ENCODE peak calls at places on chromosome 10, in seven cellular contexts. One of them, this sample, is unnamed.

GRCh38 chr10:48363617-48364355 is 57.3 kb downstream of the MAPK8 start:
- DNase-seq in T-helper 1 cell: no peak
- DNase-seq in memory B cell: no peak
- DNase-seq in stimulated activated CD4-positive, alpha-beta T cell treated with anti-CD3 and anti-CD28 coated beads, Interleukin-2, amount 100 ng/mL, for 48 hours: peak; percentile 6
- DNase-seq in IMR-90: peak; percentile 80
- DNase-seq in GDM1: peak; percentile 49
- DNase-seq in tibial artery: no peak
- DNase-seq in this sample: peak; percentile 87

GRCh38 chr10:88933584-88933983 is 19.0 kb downstream of the ACTA2 start:
- DNase-seq in T-helper 1 cell: no peak
- DNase-seq in memory B cell: no peak
- DNase-seq in stimulated activated CD4-positive, alpha-beta T cell treated with anti-CD3 and anti-CD28 coated beads, Interleukin-2, amount 100 ng/mL, for 48 hours: no peak
- DNase-seq in IMR-90: no peak
- DNase-seq in GDM1: no peak
- DNase-seq in tibial artery: no peak
- DNase-seq in this sample: no peak

GRCh38 chr10:132961864-132962622 is 19.7 kb upstream of the CFAP46 start:
- DNase-seq in T-helper 1 cell: peak; percentile 40
- DNase-seq in memory B cell: peak; percentile 46
- DNase-seq in stimulated activated CD4-positive, alpha-beta T cell treated with anti-CD3 and anti-CD28 coated beads, Interleukin-2, amount 100 ng/mL, for 48 hours: peak; percentile 67
- DNase-seq in IMR-90: peak; percentile 67
- DNase-seq in GDM1: no peak
- DNase-seq in tibial artery: peak; percentile 66
- DNase-seq in this sample: peak; percentile 79

GRCh38 chr10:68095176-68095575 is 14.1 kb upstream of the MYPN start:
- DNase-seq in T-helper 1 cell: no peak
- DNase-seq in memory B cell: no peak
- DNase-seq in stimulated activated CD4-positive, alpha-beta T cell treated with anti-CD3 and anti-CD28 coated beads, Interleukin-2, amount 100 ng/mL, for 48 hours: no peak
- DNase-seq in IMR-90: peak; percentile 78
- DNase-seq in GDM1: no peak
- DNase-seq in tibial artery: no peak
- DNase-seq in this sample: peak; percentile 76

GRCh38 chr10:71433983-71434744 is 37.4 kb downstream of the CDH23 start:
- DNase-seq in T-helper 1 cell: no peak
- DNase-seq in memory B cell: no peak
- DNase-seq in stimulated activated CD4-positive, alpha-beta T cell treated with anti-CD3 and anti-CD28 coated beads, Interleukin-2, amount 100 ng/mL, for 48 hours: no peak
- DNase-seq in IMR-90: no peak
- DNase-seq in GDM1: no peak
- DNase-seq in tibial artery: no peak
- DNase-seq in this sample: no peak

GRCh38 chr10:89235073-89235798 is 16.3 kb downstream of the LIPA start:
- DNase-seq in T-helper 1 cell: no peak
- DNase-seq in memory B cell: no peak
- DNase-seq in stimulated activated CD4-positive, alpha-beta T cell treated with anti-CD3 and anti-CD28 coated beads, Interleukin-2, amount 100 ng/mL, for 48 hours: no peak
- DNase-seq in IMR-90: no peak
- DNase-seq in GDM1: no peak
- DNase-seq in tibial artery: peak; percentile 83
- DNase-seq in this sample: no peak

GRCh38 chr10:77943086-77943901 is 16.7 kb upstream of the DLG5 start:
- DNase-seq in T-helper 1 cell: no peak
- DNase-seq in memory B cell: no peak
- DNase-seq in stimulated activated CD4-positive, alpha-beta T cell treated with anti-CD3 and anti-CD28 coated beads, Interleukin-2, amount 100 ng/mL, for 48 hours: no peak
- DNase-seq in IMR-90: peak; percentile 73
- DNase-seq in GDM1: no peak
- DNase-seq in tibial artery: no peak
- DNase-seq in this sample: peak; percentile 76

GRCh38 chr10:52779541-52780390 is 7.2 kb upstream of the MBL2 start:
- DNase-seq in T-helper 1 cell: no peak
- DNase-seq in memory B cell: peak; percentile 28
- DNase-seq in stimulated activated CD4-positive, alpha-beta T cell treated with anti-CD3 and anti-CD28 coated beads, Interleukin-2, amount 100 ng/mL, for 48 hours: peak; percentile 42
- DNase-seq in IMR-90: peak; percentile 53
- DNase-seq in GDM1: peak; percentile 48
- DNase-seq in tibial artery: peak; percentile 66
- DNase-seq in this sample: peak; percentile 76

GRCh38 chr10:87752571-87752970 is 65.5 kb downstream of the ATAD1 start:
- DNase-seq in T-helper 1 cell: no peak
- DNase-seq in memory B cell: no peak
- DNase-seq in stimulated activated CD4-positive, alpha-beta T cell treated with anti-CD3 and anti-CD28 coated beads, Interleukin-2, amount 100 ng/mL, for 48 hours: no peak
- DNase-seq in IMR-90: peak; percentile 80
- DNase-seq in GDM1: no peak
- DNase-seq in tibial artery: no peak
- DNase-seq in this sample: peak; percentile 41

GRCh38 chr10:11602919-11603523 is 8.4 kb downstream of the USP6NL start:
- DNase-seq in T-helper 1 cell: no peak
- DNase-seq in memory B cell: no peak
- DNase-seq in stimulated activated CD4-positive, alpha-beta T cell treated with anti-CD3 and anti-CD28 coated beads, Interleukin-2, amount 100 ng/mL, for 48 hours: no peak
- DNase-seq in IMR-90: peak; percentile 60
- DNase-seq in GDM1: no peak
- DNase-seq in tibial artery: no peak
- DNase-seq in this sample: no peak

GRCh38 chr10:105956550-105956949 is 1208.0 kb downstream of the SORCS1 start:
- DNase-seq in T-helper 1 cell: no peak
- DNase-seq in memory B cell: no peak
- DNase-seq in stimulated activated CD4-positive, alpha-beta T cell treated with anti-CD3 and anti-CD28 coated beads, Interleukin-2, amount 100 ng/mL, for 48 hours: no peak
- DNase-seq in IMR-90: no peak
- DNase-seq in GDM1: no peak
- DNase-seq in tibial artery: no peak
- DNase-seq in this sample: no peak

GRCh38 chr10:120850911-120851865 is at the start of gene WDR11:
- DNase-seq in T-helper 1 cell: peak; percentile 33
- DNase-seq in memory B cell: peak; percentile 78
- DNase-seq in stimulated activated CD4-positive, alpha-beta T cell treated with anti-CD3 and anti-CD28 coated beads, Interleukin-2, amount 100 ng/mL, for 48 hours: peak; percentile 73
- DNase-seq in IMR-90: peak; percentile 90
- DNase-seq in GDM1: peak; percentile 79
- DNase-seq in tibial artery: peak; percentile 91
- DNase-seq in this sample: peak; percentile 95

GRCh38 chr10:100167521-100168312 is 18.1 kb downstream of the ERLIN1 start:
- DNase-seq in T-helper 1 cell: no peak
- DNase-seq in memory B cell: no peak
- DNase-seq in stimulated activated CD4-positive, alpha-beta T cell treated with anti-CD3 and anti-CD28 coated beads, Interleukin-2, amount 100 ng/mL, for 48 hours: no peak
- DNase-seq in IMR-90: no peak
- DNase-seq in GDM1: no peak
- DNase-seq in tibial artery: no peak
- DNase-seq in this sample: no peak

GRCh38 chr10:93746844-93747284 is 10.9 kb upstream of the LGI1 start:
- DNase-seq in T-helper 1 cell: no peak
- DNase-seq in memory B cell: no peak
- DNase-seq in stimulated activated CD4-positive, alpha-beta T cell treated with anti-CD3 and anti-CD28 coated beads, Interleukin-2, amount 100 ng/mL, for 48 hours: no peak
- DNase-seq in IMR-90: peak; percentile 89
- DNase-seq in GDM1: no peak
- DNase-seq in tibial artery: no peak
- DNase-seq in this sample: peak; percentile 87

GRCh38 chr10:58475322-58476277 is 37.1 kb upstream of the BICC1 start:
- DNase-seq in T-helper 1 cell: no peak
- DNase-seq in memory B cell: no peak
- DNase-seq in stimulated activated CD4-positive, alpha-beta T cell treated with anti-CD3 and anti-CD28 coated beads, Interleukin-2, amount 100 ng/mL, for 48 hours: no peak
- DNase-seq in IMR-90: peak; percentile 67
- DNase-seq in GDM1: no peak
- DNase-seq in tibial artery: no peak
- DNase-seq in this sample: peak; percentile 86

GRCh38 chr10:14074062-14074884 is 256.5 kb downstream of the FRMD4A start:
- DNase-seq in T-helper 1 cell: no peak
- DNase-seq in memory B cell: no peak
- DNase-seq in stimulated activated CD4-positive, alpha-beta T cell treated with anti-CD3 and anti-CD28 coated beads, Interleukin-2, amount 100 ng/mL, for 48 hours: no peak
- DNase-seq in IMR-90: peak; percentile 100
- DNase-seq in GDM1: no peak
- DNase-seq in tibial artery: peak; percentile 93
- DNase-seq in this sample: peak; percentile 100

GRCh38 chr10:107616463-107617131 is 452.1 kb upstream of the SORCS1 start:
- DNase-seq in T-helper 1 cell: no peak
- DNase-seq in memory B cell: no peak
- DNase-seq in stimulated activated CD4-positive, alpha-beta T cell treated with anti-CD3 and anti-CD28 coated beads, Interleukin-2, amount 100 ng/mL, for 48 hours: no peak
- DNase-seq in IMR-90: peak; percentile 26
- DNase-seq in GDM1: no peak
- DNase-seq in tibial artery: no peak
- DNase-seq in this sample: peak; percentile 29

GRCh38 chr10:122957474-122957873 is 3.4 kb upstream of the C10orf88 start:
- DNase-seq in T-helper 1 cell: no peak
- DNase-seq in memory B cell: no peak
- DNase-seq in stimulated activated CD4-positive, alpha-beta T cell treated with anti-CD3 and anti-CD28 coated beads, Interleukin-2, amount 100 ng/mL, for 48 hours: no peak
- DNase-seq in IMR-90: peak; percentile 1
- DNase-seq in GDM1: no peak
- DNase-seq in tibial artery: no peak
- DNase-seq in this sample: no peak

GRCh38 chr10:60384006-60384405 is 5.7 kb downstream of the ANK3 start:
- DNase-seq in T-helper 1 cell: no peak
- DNase-seq in memory B cell: no peak
- DNase-seq in stimulated activated CD4-positive, alpha-beta T cell treated with anti-CD3 and anti-CD28 coated beads, Interleukin-2, amount 100 ng/mL, for 48 hours: no peak
- DNase-seq in IMR-90: peak; percentile 35
- DNase-seq in GDM1: no peak
- DNase-seq in tibial artery: no peak
- DNase-seq in this sample: peak; percentile 75

GRCh38 chr10:14084875-14085274 is 245.8 kb downstream of the FRMD4A start:
- DNase-seq in T-helper 1 cell: no peak
- DNase-seq in memory B cell: no peak
- DNase-seq in stimulated activated CD4-positive, alpha-beta T cell treated with anti-CD3 and anti-CD28 coated beads, Interleukin-2, amount 100 ng/mL, for 48 hours: no peak
- DNase-seq in IMR-90: peak; percentile 52
- DNase-seq in GDM1: no peak
- DNase-seq in tibial artery: no peak
- DNase-seq in this sample: peak; percentile 68

GRCh38 chr10:11805792-11806191 is 17.4 kb upstream of the PROSER2 start:
- DNase-seq in T-helper 1 cell: no peak
- DNase-seq in memory B cell: no peak
- DNase-seq in stimulated activated CD4-positive, alpha-beta T cell treated with anti-CD3 and anti-CD28 coated beads, Interleukin-2, amount 100 ng/mL, for 48 hours: no peak
- DNase-seq in IMR-90: no peak
- DNase-seq in GDM1: no peak
- DNase-seq in tibial artery: no peak
- DNase-seq in this sample: no peak

GRCh38 chr10:83983578-83984255 is 155.6 kb upstream of the GHITM start:
- DNase-seq in T-helper 1 cell: no peak
- DNase-seq in memory B cell: no peak
- DNase-seq in stimulated activated CD4-positive, alpha-beta T cell treated with anti-CD3 and anti-CD28 coated beads, Interleukin-2, amount 100 ng/mL, for 48 hours: no peak
- DNase-seq in IMR-90: no peak
- DNase-seq in GDM1: no peak
- DNase-seq in tibial artery: no peak
- DNase-seq in this sample: peak; percentile 6

GRCh38 chr10:29691564-29692064 is 56.8 kb upstream of the SVIL start:
- DNase-seq in T-helper 1 cell: no peak
- DNase-seq in memory B cell: no peak
- DNase-seq in stimulated activated CD4-positive, alpha-beta T cell treated with anti-CD3 and anti-CD28 coated beads, Interleukin-2, amount 100 ng/mL, for 48 hours: no peak
- DNase-seq in IMR-90: peak; percentile 55
- DNase-seq in GDM1: no peak
- DNase-seq in tibial artery: no peak
- DNase-seq in this sample: peak; percentile 68

GRCh38 chr10:10498781-10499180 is 518.9 kb upstream of the CELF2 start:
- DNase-seq in T-helper 1 cell: no peak
- DNase-seq in memory B cell: no peak
- DNase-seq in stimulated activated CD4-positive, alpha-beta T cell treated with anti-CD3 and anti-CD28 coated beads, Interleukin-2, amount 100 ng/mL, for 48 hours: no peak
- DNase-seq in IMR-90: peak; percentile 62
- DNase-seq in GDM1: no peak
- DNase-seq in tibial artery: no peak
- DNase-seq in this sample: peak; percentile 88

GRCh38 chr10:101291254-101292193 is 62.3 kb upstream of the LBX1 start:
- DNase-seq in T-helper 1 cell: peak; percentile 28
- DNase-seq in memory B cell: no peak
- DNase-seq in stimulated activated CD4-positive, alpha-beta T cell treated with anti-CD3 and anti-CD28 coated beads, Interleukin-2, amount 100 ng/mL, for 48 hours: peak; percentile 51
- DNase-seq in IMR-90: peak; percentile 23
- DNase-seq in GDM1: peak; percentile 31
- DNase-seq in tibial artery: peak; percentile 65
- DNase-seq in this sample: peak; percentile 16

This sample was measured in cardiac fibroblast.